ENCODE peak calls at places on chromosomes 6 and 20, in five cellular contexts. S, N, Q, M and A are unnamed samples.
A peak's percentile ranks its signal among the peaks of the same experiment; 100 is the strongest.

GRCh38 chr20:63903796-63904570 is 9.1 kb downstream of the DNAJC5 start:
- DNase-seq in S (no peak), N (no peak), Q (no peak), M (no peak), A (no peak)

GRCh38 chr6:164072240-164072666 is 657.7 kb downstream of the QKI start:
- DNase-seq in S (no peak), N (no peak), Q (no peak), M (no peak), A (no peak)

GRCh38 chr6:140960566-140960965 is 1172.2 kb upstream of the GJE1 start:
- DNase-seq in S (no peak), N (no peak), Q (no peak), M (no peak), A (no peak)

GRCh38 chr20:63153254-63154221 is 62.4 kb downstream of the YTHDF1 start:
- DNase-seq in S (no peak), N (no peak), Q (no peak), M (no peak), A (no peak)

GRCh38 chr6:2542101-2542857 is 208.4 kb downstream of the MYLK4 start:
- DNase-seq in S (no peak), N (no peak), Q (no peak), M (no peak), A (no peak)

GRCh38 chr6:28729501-28730402 is 194.0 kb downstream of the TRIM27 start:
- DNase-seq in S (no peak), N (no peak), Q (no peak), M (peak; percentile 7), A (no peak)

GRCh38 chr6:45609141-45609638 is 231.5 kb upstream of the SUPT3H start:
- DNase-seq in S (no peak), N (no peak), Q (no peak), M (no peak), A (no peak)

GRCh38 chr6:102154176-102154575 is 760.7 kb downstream of the GRIK2 start:
- DNase-seq in S (no peak), N (no peak), Q (no peak), M (no peak), A (no peak)

GRCh38 chr20:7841291-7841966 is 98.8 kb downstream of the HAO1 start:
- DNase-seq in S (no peak), N (no peak), Q (no peak), M (no peak), A (no peak)

GRCh38 chr6:10482636-10483257 is 38.4 kb upstream of the GCNT2 start:
- DNase-seq in S (no peak), N (no peak), Q (no peak), M (no peak), A (no peak)

GRCh38 chr20:19487420-19487819 is 270.6 kb upstream of the RIN2 start:
- DNase-seq in S (no peak), N (no peak), Q (no peak), M (no peak), A (no peak)

GRCh38 chr6:5697508-5697907 is 309.2 kb downstream of the NRN1 start:
- DNase-seq in S (no peak), N (no peak), Q (no peak), M (no peak), A (no peak)

GRCh38 chr6:23736577-23736976 is 389.4 kb upstream of the NRSN1 start:
- DNase-seq in S (no peak), N (no peak), Q (no peak), M (no peak), A (no peak)

GRCh38 chr6:1904898-1905297 is 295.2 kb downstream of the FOXC1 start:
- DNase-seq in S (no peak), N (no peak), Q (no peak), M (no peak), A (no peak)

GRCh38 chr6:45654673-45655072 is 276.9 kb upstream of the SUPT3H start:
- DNase-seq in S (no peak), N (no peak), Q (no peak), M (no peak), A (no peak)

GRCh38 chr6:159941286-159942113 is 27.4 kb upstream of the IGF2R start:
- DNase-seq in S (no peak), N (peak; percentile 55), Q (peak; percentile 12), M (no peak), A (peak; percentile 46)

GRCh38 chr6:9745966-9746365 is 668.9 kb downstream of the TFAP2A start:
- DNase-seq in S (no peak), N (no peak), Q (no peak), M (no peak), A (no peak)

DNA sequence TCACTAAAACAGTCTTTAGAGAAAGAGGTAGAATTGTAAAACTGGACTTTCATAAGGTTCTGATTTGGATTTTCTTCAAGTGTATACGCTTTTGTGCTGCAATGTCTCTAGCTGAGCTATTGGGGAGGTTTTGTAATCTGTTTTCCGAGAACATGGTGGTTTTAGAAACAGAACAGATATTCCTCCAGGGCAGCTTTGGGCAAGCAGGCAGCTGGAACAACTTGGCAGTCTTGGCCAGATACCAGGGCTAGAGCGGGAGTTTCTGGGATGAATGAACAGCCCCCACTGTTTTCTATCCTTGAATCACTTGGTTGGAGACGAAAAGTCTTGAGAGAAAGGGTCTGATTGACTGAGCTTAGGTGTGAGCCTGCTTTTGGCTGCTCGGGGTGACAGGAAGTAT is 17.1 kb upstream of the ARMC2 start:
- DNase-seq in S (no peak), N (no peak), Q (no peak), M (no peak), A (no peak)
- TF ChIP-seq SRF in S (no peak), N (no peak), Q (no peak), M (no peak), A (no peak)

GRCh38 chr20:35640724-35641123 is 24.0 kb downstream of the CPNE1 start:
- DNase-seq in S (no peak), N (no peak), Q (no peak), M (no peak), A (no peak)

GRCh38 chr20:35644806-35645205 is 19.9 kb downstream of the CPNE1 start:
- DNase-seq in S (no peak), N (no peak), Q (no peak), M (no peak), A (no peak)

GRCh38 chr20:35637266-35637665 is 21.6 kb downstream of the SPAG4 start:
- DNase-seq in S (no peak), N (no peak), Q (no peak), M (no peak), A (no peak)

GRCh38 chr20:35643045-35643444 is 21.7 kb downstream of the CPNE1 start:
- DNase-seq in S (no peak), N (no peak), Q (no peak), M (no peak), A (no peak)

DNA sequence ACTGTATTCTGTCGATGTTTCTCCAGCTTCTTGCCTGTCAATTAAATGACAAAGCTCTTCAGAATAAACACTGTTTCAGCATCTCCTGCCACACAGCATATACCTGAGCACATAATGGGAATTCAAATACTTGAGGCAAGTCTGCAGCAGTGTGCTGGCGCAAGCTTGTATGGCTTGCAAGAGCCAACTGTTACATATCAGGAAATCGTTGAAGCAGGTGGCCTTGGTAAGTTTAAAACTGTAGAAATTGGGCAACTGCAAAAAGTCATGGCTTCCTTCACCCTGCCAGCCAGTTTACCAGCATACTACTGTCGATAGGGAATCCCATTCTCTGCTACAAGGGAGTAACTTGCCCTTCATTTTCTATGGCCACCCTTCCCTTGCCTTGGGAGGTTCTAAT is 23.0 kb downstream of the CPNE1 start:
- DNase-seq in S (no peak), N (no peak), Q (no peak), M (no peak), A (no peak)
- TF ChIP-seq SP1 in S (no peak), N (no peak), Q (no peak), M (no peak), A (no peak)

GRCh38 chr6:154606860-154607259 is 96.4 kb upstream of the CNKSR3 start:
- DNase-seq in S (no peak), N (no peak), Q (no peak), M (no peak), A (no peak)

GRCh38 chr6:154604120-154604519 is 93.6 kb upstream of the CNKSR3 start:
- DNase-seq in S (no peak), N (peak; percentile 55), Q (no peak), M (no peak), A (no peak)

GRCh38 chr6:154602708-154603107 is 92.2 kb upstream of the CNKSR3 start:
- DNase-seq in S (no peak), N (no peak), Q (no peak), M (no peak), A (no peak)

GRCh38 chr6:154605207-154605877 is 94.9 kb upstream of the CNKSR3 start:
- DNase-seq in S (no peak), N (peak; percentile 83), Q (no peak), M (no peak), A (no peak)

GRCh38 chr6:154606457-154606856 is 96.0 kb upstream of the CNKSR3 start:
- DNase-seq in S (no peak), N (peak; percentile 93), Q (no peak), M (no peak), A (no peak)
- TF ChIP-seq SRF in S (no peak), N (no peak), Q (no peak), M (no peak), A (no peak)

GRCh38 chr20:39676857-39677351 is 714.8 kb downstream of the DHX35 start:
- DNase-seq in S (no peak), N (no peak), Q (no peak), M (no peak), A (no peak)
- TF ChIP-seq SP1 in S (no peak), N (no peak), Q (no peak), M (no peak), A (no peak)

DNA sequence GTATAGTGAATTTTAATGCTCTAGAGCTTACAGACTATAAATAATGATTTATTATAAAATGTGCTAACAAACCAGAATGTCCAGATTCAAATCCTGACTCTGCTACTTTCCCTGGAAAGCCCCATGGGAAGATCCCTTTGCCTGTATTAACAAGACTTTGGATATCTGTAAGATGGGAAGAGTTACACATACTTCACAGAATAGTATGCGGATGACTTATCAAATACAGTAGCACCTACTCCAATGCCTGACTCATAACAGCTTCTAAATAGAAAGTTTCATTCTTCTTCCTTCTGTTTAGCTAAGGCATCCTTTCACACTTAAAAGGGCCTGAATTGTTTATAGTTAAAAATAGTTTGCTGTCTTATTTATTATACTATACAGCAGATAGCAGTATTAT is 166.3 kb downstream of the KCNQ5 start:
- DNase-seq in S (no peak), N (no peak), Q (no peak), M (no peak), A (no peak)
- TF ChIP-seq SRF in S (no peak), N (no peak), Q (no peak), M (no peak), A (no peak)

DNA sequence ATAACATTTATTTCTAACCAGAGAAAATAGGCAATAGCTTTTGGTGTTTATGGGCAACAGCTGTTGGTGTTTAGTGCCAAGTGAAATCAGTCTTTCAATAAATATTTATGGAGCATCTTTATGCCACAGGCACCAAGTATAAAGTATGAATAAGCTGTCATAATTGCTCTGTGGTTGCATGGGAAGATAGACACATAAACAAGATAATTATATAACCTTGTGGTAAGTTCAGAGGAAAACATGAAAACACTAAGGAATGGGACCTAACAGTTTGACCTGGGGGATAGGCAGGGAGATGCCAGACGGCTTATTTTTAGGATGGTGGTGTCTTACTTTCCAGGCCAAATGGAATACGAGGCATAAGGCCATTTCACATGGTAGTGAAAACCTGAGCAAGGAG is 110.9 kb downstream of the GFRAL start:
- DNase-seq in S (no peak), N (no peak), Q (no peak), M (no peak), A (no peak)
- TF ChIP-seq SP1 in S (no peak), N (no peak), Q (no peak), M (no peak), A (no peak)

GRCh38 chr20:21527908-21528307 is 14.0 kb upstream of the NKX2-2 start:
- DNase-seq in S (no peak), N (no peak), Q (no peak), M (no peak), A (no peak)
- TF ChIP-seq SRF in S (no peak), N (no peak), Q (no peak), M (no peak), A (no peak)

GRCh38 chr20:57266251-57267157 is at the start of gene BMP7:
- DNase-seq in S (peak; percentile 87), N (no peak), Q (no peak), M (no peak), A (no peak)
- TF ChIP-seq SP1 in S (no peak), N (no peak), Q (no peak), M (no peak), A (no peak)